ENCODE peak calls at places on chromosome 5, in six cellular contexts. G is NCI-H82; Y is CD8-positive, alpha-beta memory T cell; L is WTC11; H is left cardiac atrium; R is pancreas. B is an unnamed sample.

GRCh38 chr5:174744896-174745295 is 20.5 kb downstream of the MSX2 start:
- DNase-seq in R (no peak), L (no peak), Y (no peak), H (no peak), G (no peak), B (no peak)

GRCh38 chr5:136028090-136028489 is 698 bp upstream of the TGFBI start:
- DNase-seq in Y (no peak), H (no peak), G (no peak), L (no peak), R (no peak), B (no peak)

GRCh38 chr5:153542536-153542935 is 52.1 kb downstream of the GRIA1 start:
- DNase-seq in Y (no peak), L (no peak), R (no peak), H (no peak), G (no peak), B (no peak)

GRCh38 chr5:40556811-40557210 is 122.9 kb upstream of the PTGER4 start:
- DNase-seq in G (no peak), H (no peak), L (no peak), R (no peak), Y (no peak), B (no peak)

GRCh38 chr5:115549154-115549553 is 4.6 kb upstream of the FEM1C start:
- DNase-seq in Y (no peak), R (no peak), G (peak), H (no peak), L (peak), B (peak)

GRCh38 chr5:154309805-154310204 is 119.3 kb downstream of the GALNT10 start:
- DNase-seq in H (no peak), R (no peak), G (no peak), Y (no peak), L (no peak), B (no peak)

GRCh38 chr5:60382761-60383160 is 317.2 kb downstream of the DEPDC1B start:
- DNase-seq in H (no peak), Y (no peak), G (peak), R (no peak), L (no peak), B (peak)

GRCh38 chr5:21919417-21920022 is 933.6 kb downstream of the CDH12 start:
- DNase-seq in G (peak), Y (no peak), R (no peak), H (no peak), L (peak), B (peak)

GRCh38 chr5:95884511-95884910 is 62.0 kb upstream of the GLRX start:
- DNase-seq in H (no peak), Y (no peak), R (no peak), L (no peak), G (no peak), B (no peak)

GRCh38 chr5:56525117-56525516 is 290.2 kb upstream of the MAP3K1 start:
- DNase-seq in Y (no peak), R (no peak), L (no peak), G (no peak), H (no peak), B (no peak)

GRCh38 chr5:122629278-122629677 is 145.6 kb upstream of the SNX2 start:
- DNase-seq in L (no peak), R (no peak), Y (no peak), H (no peak), G (no peak), B (no peak)

GRCh38 chr5:10653751-10654400 is 90.0 kb downstream of the ANKRD33B start:
- DNase-seq in G (no peak), R (no peak), Y (no peak), L (no peak), H (no peak), B (no peak)

GRCh38 chr5:161847896-161848510 is at the start of gene GABRA1:
- DNase-seq in L (peak), Y (no peak), H (no peak), G (peak), R (no peak), B (peak)

GRCh38 chr5:178572617-178573016 is 17.6 kb downstream of the COL23A1 start:
- DNase-seq in Y (no peak), R (no peak), L (no peak), G (no peak), H (no peak), B (no peak)

GRCh38 chr5:143229426-143229895 is 174.0 kb downstream of the NR3C1 start:
- DNase-seq in L (no peak), H (no peak), R (no peak), G (no peak), Y (peak), B (no peak)

GRCh38 chr5:11557063-11557462 is 347.2 kb downstream of the CTNND2 start:
- DNase-seq in R (no peak), Y (no peak), G (no peak), H (no peak), L (no peak), B (no peak)

B was measured in WERI-Rb-1.